ENCODE peak calls at places on chromosomes 2 and 18, in five cellular contexts. G is fibroblast of lung, A is PC-9, P is neural progenitor cell, Q is upper lobe of left lung. J is an unnamed sample. For H3K27me3, the result is how much of the 10 kb centered on the place peaks cover.

GRCh38 chr2:51013060-51013746 is 18.7 kb downstream of the NRXN1 start:
- DNase-seq in G (peak), A (peak), P (peak), Q (no peak), J (no peak)

GRCh38 chr2:218776488-218776887 is 5.5 kb upstream of the CYP27A1 start:
- DNase-seq in G (no peak), A (no peak), P (no peak), Q (no peak), J (no peak)

GRCh38 chr2:72561621-72562318 is 264.1 kb downstream of the EXOC6B start:
- DNase-seq in G (peak), A (peak), P (no peak), Q (no peak), J (no peak)

GRCh38 chr18:22977847-22978701 is 44.9 kb downstream of the RBBP8 start:
- DNase-seq in G (peak), A (peak), P (no peak), Q (no peak), J (peak)

GRCh38 chr2:95730813-95731212 is 139.0 kb downstream of the TRIM43 start:
- DNase-seq in G (no peak), A (no peak), P (no peak), Q (no peak), J (no peak)

GRCh38 chr18:31490387-31490786 is 7.6 kb upstream of the DSG2 start:
- DNase-seq in G (no peak), A (peak), P (no peak), Q (no peak), J (peak)

GRCh38 chr2:36376319-36376765 is 20.8 kb downstream of the CRIM1 start:
- DNase-seq in G (peak), A (peak), P (no peak), Q (no peak), J (no peak)

GRCh38 chr2:104703669-104704068 is 150.2 kb upstream of the POU3F3 start:
- DNase-seq in G (no peak), A (no peak), P (no peak), Q (no peak), J (no peak)

GRCh38 chr2:138475394-138475793 is 26.2 kb upstream of the SPOPL start:
- DNase-seq in G (no peak), A (no peak), P (no peak), Q (no peak), J (peak)

GRCh38 chr18:75492897-75493296 is 65.4 kb upstream of the SMIM21 start:
- DNase-seq in G (no peak), A (no peak), P (no peak), Q (no peak), J (no peak)

GRCh38 chr2:73852020-73852419 is 23.3 kb downstream of the STAMBP start:
- DNase-seq in G (peak), A (peak), P (no peak), Q (no peak), J (no peak)

GRCh38 chr2:96144481-96145027 is 686 bp downstream of the DUSP2 start:
- DNase-seq in G (peak), A (no peak), P (no peak), Q (no peak), J (no peak)

GRCh38 chr2:28399289-28399688 is 6.6 kb downstream of the FOSL2 start:
- DNase-seq in G (no peak), A (no peak), P (no peak), Q (no peak), J (no peak)

GRCh38 chr2:28399946-28400345 is 7.3 kb downstream of the FOSL2 start:
- DNase-seq in G (no peak), A (no peak), P (no peak), Q (no peak), J (no peak)

GRCh38 chr2:28400434-28400833 is 7.8 kb downstream of the FOSL2 start:
- DNase-seq in G (no peak), A (no peak), P (peak), Q (no peak), J (no peak)

GRCh38 chr2:28397043-28397381 is 4.4 kb downstream of the FOSL2 start:
- DNase-seq in G (no peak), A (no peak), P (no peak), Q (no peak), J (no peak)

GRCh38 chr2:28398101-28398834 is 5.6 kb downstream of the FOSL2 start:
- DNase-seq in G (peak), A (no peak), P (no peak), Q (no peak), J (no peak)
- H3K4me3 ChIP-seq in G (no peak), A (no peak), P (no peak), Q (peak), J (no peak)

DNA sequence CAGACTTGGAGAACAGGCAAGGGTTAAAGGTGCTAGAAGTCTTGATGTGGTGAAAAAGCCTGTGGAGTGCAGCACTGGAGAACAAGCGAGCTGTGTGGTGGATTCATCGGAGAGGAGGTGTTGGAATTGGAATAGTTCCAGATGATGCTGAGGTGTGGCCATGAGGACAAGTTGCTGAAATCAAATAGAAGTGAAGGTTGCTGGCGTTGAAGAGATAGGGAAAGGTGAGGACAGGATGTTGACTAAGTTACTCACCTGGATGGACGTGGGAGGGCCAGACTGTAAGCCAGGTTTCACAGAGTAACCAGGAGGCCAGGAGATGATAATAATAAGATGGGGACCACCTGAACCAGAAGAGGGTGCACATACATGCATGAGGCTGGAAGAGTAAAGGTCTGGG is 173.4 kb downstream of the DIS3L2 start:
- DNase-seq in G (no peak), A (no peak), P (no peak), Q (no peak), J (no peak)
- TF ChIP-seq CTCF in G (no peak), A (no peak), P (no peak), Q (no peak), J (no peak)

GRCh38 chr2:161238559-161239415 is 69.4 kb upstream of the PSMD14 start:
- DNase-seq in G (peak), A (no peak), P (peak), Q (peak), J (peak)

GRCh38 chr2:161239416-161240109 is 68.7 kb upstream of the PSMD14 start:
- DNase-seq in G (no peak), A (no peak), P (peak), Q (peak), J (peak)

GRCh38 chr2:161243873-161244272 is 64.4 kb upstream of the PSMD14 start:
- DNase-seq in G (no peak), A (no peak), P (no peak), Q (no peak), J (peak)

GRCh38 chr2:161243312-161243711 is 64.9 kb upstream of the PSMD14 start:
- DNase-seq in G (no peak), A (no peak), P (peak), Q (no peak), J (peak)

GRCh38 chr2:161241894-161242293 is 66.3 kb upstream of the PSMD14 start:
- DNase-seq in G (no peak), A (no peak), P (no peak), Q (no peak), J (no peak)
- H3K27me3 ChIP-seq in G (under half), A (under half), P (under half), Q (under half), J (under half)

DNA sequence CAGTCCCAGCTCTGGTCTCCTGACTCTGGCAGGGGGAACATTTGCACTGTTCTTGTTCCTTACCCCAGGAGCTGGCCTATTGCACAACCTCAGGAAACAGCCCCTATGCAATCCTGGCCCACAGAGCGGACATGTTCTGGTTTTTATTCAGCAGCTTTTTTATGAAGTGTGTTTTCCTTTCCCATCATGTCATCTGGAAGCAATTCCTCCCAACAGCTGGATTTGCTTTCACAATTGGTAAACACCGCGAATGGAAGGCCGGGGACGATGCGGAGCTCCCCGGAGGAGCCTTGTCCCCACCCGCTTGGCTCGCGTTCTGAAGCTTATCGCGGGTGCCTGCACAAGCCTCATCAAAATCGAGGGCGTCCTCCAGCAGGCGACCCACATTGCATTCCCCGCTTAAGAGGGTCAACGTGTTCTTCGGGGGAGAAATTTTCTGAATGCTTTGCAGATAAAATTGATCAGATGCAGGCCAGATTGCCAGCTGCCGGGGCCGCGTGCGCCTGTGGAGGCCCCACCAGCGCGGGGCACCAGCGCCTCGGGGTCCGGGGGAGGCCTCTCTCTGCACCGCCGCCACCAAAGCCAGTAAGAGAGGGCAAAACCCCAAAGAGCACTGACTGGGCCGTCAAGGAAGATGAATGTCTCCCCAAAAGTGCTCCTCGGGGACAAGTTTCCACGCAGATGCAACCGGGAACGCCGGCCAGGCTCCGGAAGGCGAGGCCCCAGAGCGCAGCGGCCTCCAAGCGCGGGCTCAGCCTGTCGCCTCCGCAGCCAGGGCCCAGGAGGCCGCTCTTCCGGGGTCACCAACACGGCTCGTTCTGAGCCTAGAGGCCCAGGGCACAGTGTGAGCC is 60.3 kb upstream of the SP3 start:
- DNase-seq in G (peak), A (no peak), P (peak), Q (peak), J (no peak)
- H3K4me3 ChIP-seq in G (no peak), A (no peak), P (peak), Q (no peak), J (no peak)

DNA sequence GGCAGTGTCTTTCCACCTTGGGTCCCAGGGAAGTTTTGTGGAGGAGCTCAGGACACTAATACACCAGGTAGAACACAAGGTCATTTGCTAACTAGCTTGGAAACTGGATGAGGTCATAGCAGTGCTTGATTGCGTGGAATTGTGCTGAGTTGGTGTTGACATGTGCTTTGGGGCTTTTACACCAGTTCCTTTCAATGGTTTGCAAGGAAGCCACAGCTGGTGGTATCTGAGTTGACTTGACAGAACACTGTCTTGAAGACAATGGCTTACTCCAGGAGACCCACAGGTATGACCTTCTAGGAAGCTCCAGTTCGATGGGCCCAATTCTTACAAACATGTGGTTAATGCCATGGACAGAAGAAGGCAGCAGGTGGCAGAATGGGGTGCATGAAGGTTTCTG is 5.9 kb downstream of the CTLA4 start:
- DNase-seq in G (no peak), A (no peak), P (no peak), Q (no peak), J (no peak)
- TF ChIP-seq CTCF in G (no peak), A (no peak), P (no peak), Q (no peak), J (no peak)

GRCh38 chr2:236178921-236179652 is 10.9 kb upstream of the GBX2 start:
- DNase-seq in G (peak), A (no peak), P (peak), Q (no peak), J (no peak)
- H3K27me3 ChIP-seq in G (under half), A (under half), P (half or more), Q (under half), J (under half)

DNA sequence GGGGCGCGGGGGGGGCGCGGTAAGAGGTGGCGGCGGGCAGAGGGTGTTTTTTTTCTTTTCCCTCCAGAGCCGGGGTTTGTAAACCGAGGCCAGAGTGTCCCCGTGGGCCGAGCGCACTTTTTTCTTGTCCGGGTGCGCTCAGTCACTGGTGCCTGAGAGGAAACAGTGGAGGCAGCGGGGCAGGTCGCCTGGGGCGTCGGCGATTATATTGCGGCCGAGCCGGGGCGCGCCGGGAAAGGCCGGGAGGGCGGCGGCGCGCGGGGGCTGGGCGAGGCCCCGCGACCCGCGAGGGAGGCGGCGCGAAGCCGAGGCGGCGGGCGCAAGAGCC is 284 bp downstream of the HOXD8 start:
- DNase-seq in G (no peak), A (no peak), P (no peak), Q (no peak), J (no peak)
- H3K4me3 ChIP-seq in G (no peak), A (no peak), P (peak), Q (peak), J (no peak)

GRCh38 chr2:229133155-229133772 is 137.8 kb downstream of the PID1 start:
- DNase-seq in G (peak), A (no peak), P (peak), Q (no peak), J (no peak)
- TF ChIP-seq CTCF in G (peak), A (peak), P (peak), Q (no peak), J (peak)

GRCh38 chr18:11389281-11389680 is 220.1 kb upstream of the SLC35G4 start:
- DNase-seq in G (no peak), A (no peak), P (no peak), Q (no peak), J (no peak)

GRCh38 chr18:11392974-11393373 is 216.4 kb upstream of the SLC35G4 start:
- DNase-seq in G (no peak), A (no peak), P (no peak), Q (no peak), J (no peak)

GRCh38 chr18:11392292-11392691 is 217.1 kb upstream of the SLC35G4 start:
- DNase-seq in G (no peak), A (no peak), P (peak), Q (no peak), J (no peak)

GRCh38 chr18:11393486-11393885 is 215.9 kb upstream of the SLC35G4 start:
- DNase-seq in G (no peak), A (no peak), P (no peak), Q (no peak), J (no peak)

DNA sequence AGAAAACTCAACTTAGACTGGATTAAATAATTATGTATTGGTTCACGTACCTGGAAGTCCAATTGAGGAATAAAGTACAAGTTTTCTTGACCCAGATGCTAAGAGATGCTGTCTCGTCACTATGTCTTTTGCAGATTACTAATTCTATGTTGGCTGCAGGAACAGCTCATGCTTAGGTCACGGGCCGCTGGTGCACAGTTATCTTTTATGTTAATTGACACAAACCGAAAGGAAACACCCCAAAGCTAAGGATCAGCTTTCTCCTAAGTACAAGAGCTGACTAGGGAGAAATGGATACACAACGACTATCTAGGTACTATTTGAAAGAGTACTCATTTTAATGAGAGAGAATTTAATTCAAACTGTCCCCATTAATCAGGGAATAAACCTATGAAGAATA is 217.8 kb upstream of the SLC35G4 start:
- DNase-seq in G (no peak), A (no peak), P (no peak), Q (no peak), J (no peak)
- H3K27me3 ChIP-seq in G (under half), A (under half), P (under half), Q (under half), J (under half)